ENCODE peak calls at places on chromosome 14, in six cellular contexts. One of them, this sample, is unnamed.
A peak's percentile ranks its signal among the peaks of the same experiment; 100 is the strongest.

GRCh38 chr14:91575469-91576208 is 65.5 kb upstream of the PPP4R3A start:
- DNase-seq in heart right ventricle: no peak
- DNase-seq in pancreas: no peak
- DNase-seq in ovary: no peak
- DNase-seq in small intestine: peak; percentile 71
- DNase-seq in suprapubic skin: no peak
- DNase-seq in this sample: no peak

GRCh38 chr14:53519137-53519536 is 366.0 kb upstream of the DDHD1 start:
- DNase-seq in heart right ventricle: no peak
- DNase-seq in pancreas: no peak
- DNase-seq in ovary: no peak
- DNase-seq in small intestine: no peak
- DNase-seq in suprapubic skin: no peak
- DNase-seq in this sample: no peak

GRCh38 chr14:23882884-23883283 is 70.7 kb upstream of the DHRS4 start:
- DNase-seq in heart right ventricle: no peak
- DNase-seq in pancreas: no peak
- DNase-seq in ovary: no peak
- DNase-seq in small intestine: no peak
- DNase-seq in suprapubic skin: no peak
- DNase-seq in this sample: no peak

GRCh38 chr14:89308232-89308959 is 108.6 kb downstream of the FOXN3 start:
- DNase-seq in heart right ventricle: no peak
- DNase-seq in pancreas: no peak
- DNase-seq in ovary: no peak
- DNase-seq in small intestine: no peak
- DNase-seq in suprapubic skin: no peak
- DNase-seq in this sample: no peak

GRCh38 chr14:70916300-70916699 is 9.0 kb downstream of the PCNX1 start:
- DNase-seq in heart right ventricle: no peak
- DNase-seq in pancreas: no peak
- DNase-seq in ovary: no peak
- DNase-seq in small intestine: no peak
- DNase-seq in suprapubic skin: no peak
- DNase-seq in this sample: no peak

GRCh38 chr14:68780358-68781160 is 12.3 kb downstream of the ZFP36L1 start:
- DNase-seq in heart right ventricle: peak; percentile 70
- DNase-seq in pancreas: peak; percentile 52
- DNase-seq in ovary: peak; percentile 79
- DNase-seq in small intestine: peak; percentile 82
- DNase-seq in suprapubic skin: peak; percentile 78
- DNase-seq in this sample: peak; percentile 85

GRCh38 chr14:49860988-49861387 is 8.4 kb upstream of the NEMF start:
- DNase-seq in heart right ventricle: no peak
- DNase-seq in pancreas: no peak
- DNase-seq in ovary: no peak
- DNase-seq in small intestine: no peak
- DNase-seq in suprapubic skin: no peak
- DNase-seq in this sample: no peak

GRCh38 chr14:48275301-48275700 is 599.9 kb upstream of the MDGA2 start:
- DNase-seq in heart right ventricle: no peak
- DNase-seq in pancreas: no peak
- DNase-seq in ovary: no peak
- DNase-seq in small intestine: no peak
- DNase-seq in suprapubic skin: no peak
- DNase-seq in this sample: no peak

GRCh38 chr14:59754256-59754655 is 116.3 kb downstream of the RTN1 start:
- DNase-seq in heart right ventricle: no peak
- DNase-seq in pancreas: no peak
- DNase-seq in ovary: no peak
- DNase-seq in small intestine: no peak
- DNase-seq in suprapubic skin: no peak
- DNase-seq in this sample: no peak

GRCh38 chr14:21059842-21060589 is 2.4 kb downstream of the RNASE8 start:
- DNase-seq in heart right ventricle: no peak
- DNase-seq in pancreas: no peak
- DNase-seq in ovary: no peak
- DNase-seq in small intestine: no peak
- DNase-seq in suprapubic skin: no peak
- DNase-seq in this sample: no peak

GRCh38 chr14:52874389-52874788 is 76.5 kb downstream of the FERMT2 start:
- DNase-seq in heart right ventricle: no peak
- DNase-seq in pancreas: no peak
- DNase-seq in ovary: no peak
- DNase-seq in small intestine: no peak
- DNase-seq in suprapubic skin: no peak
- DNase-seq in this sample: no peak

GRCh38 chr14:90839889-90840266 is 23.6 kb upstream of the TTC7B start:
- DNase-seq in heart right ventricle: no peak
- DNase-seq in pancreas: peak; percentile 5
- DNase-seq in ovary: no peak
- DNase-seq in small intestine: no peak
- DNase-seq in suprapubic skin: no peak
- DNase-seq in this sample: no peak

GRCh38 chr14:77272261-77272660 is 1.3 kb upstream of the NGB start:
- DNase-seq in heart right ventricle: no peak
- DNase-seq in pancreas: no peak
- DNase-seq in ovary: no peak
- DNase-seq in small intestine: no peak
- DNase-seq in suprapubic skin: no peak
- DNase-seq in this sample: no peak

GRCh38 chr14:90839024-90839888 is 23.0 kb upstream of the TTC7B start:
- DNase-seq in heart right ventricle: peak; percentile 62
- DNase-seq in pancreas: peak; percentile 8
- DNase-seq in ovary: no peak
- DNase-seq in small intestine: no peak
- DNase-seq in suprapubic skin: no peak
- DNase-seq in this sample: no peak

GRCh38 chr14:51845811-51846210 is 14.6 kb upstream of the GNG2 start:
- DNase-seq in heart right ventricle: no peak
- DNase-seq in pancreas: no peak
- DNase-seq in ovary: no peak
- DNase-seq in small intestine: no peak
- DNase-seq in suprapubic skin: no peak
- DNase-seq in this sample: no peak

GRCh38 chr14:99258884-99259283 is 13.1 kb downstream of the BCL11B start:
- DNase-seq in heart right ventricle: no peak
- DNase-seq in pancreas: no peak
- DNase-seq in ovary: no peak
- DNase-seq in small intestine: no peak
- DNase-seq in suprapubic skin: no peak
- DNase-seq in this sample: no peak

GRCh38 chr14:41285193-41285748 is 321.4 kb upstream of the LRFN5 start:
- DNase-seq in heart right ventricle: no peak
- DNase-seq in pancreas: peak; percentile 10
- DNase-seq in ovary: no peak
- DNase-seq in small intestine: peak; percentile 25
- DNase-seq in suprapubic skin: no peak
- DNase-seq in this sample: no peak

GRCh38 chr14:57362356-57362755 is 28.0 kb upstream of the NAA30 start:
- DNase-seq in heart right ventricle: no peak
- DNase-seq in pancreas: no peak
- DNase-seq in ovary: no peak
- DNase-seq in small intestine: no peak
- DNase-seq in suprapubic skin: no peak
- DNase-seq in this sample: no peak

GRCh38 chr14:92403981-92404380 is 81.0 kb downstream of the SLC24A4 start:
- DNase-seq in heart right ventricle: no peak
- DNase-seq in pancreas: no peak
- DNase-seq in ovary: no peak
- DNase-seq in small intestine: no peak
- DNase-seq in suprapubic skin: no peak
- DNase-seq in this sample: no peak

GRCh38 chr14:35385042-35385839 is 19.3 kb downstream of the NFKBIA start:
- DNase-seq in heart right ventricle: peak; percentile 84
- DNase-seq in pancreas: peak; percentile 62
- DNase-seq in ovary: peak; percentile 82
- DNase-seq in small intestine: peak; percentile 80
- DNase-seq in suprapubic skin: no peak
- DNase-seq in this sample: no peak

GRCh38 chr14:89720076-89720687 is 234.3 kb downstream of the EFCAB11 start:
- DNase-seq in heart right ventricle: no peak
- DNase-seq in pancreas: no peak
- DNase-seq in ovary: no peak
- DNase-seq in small intestine: no peak
- DNase-seq in suprapubic skin: no peak
- DNase-seq in this sample: no peak

DNA sequence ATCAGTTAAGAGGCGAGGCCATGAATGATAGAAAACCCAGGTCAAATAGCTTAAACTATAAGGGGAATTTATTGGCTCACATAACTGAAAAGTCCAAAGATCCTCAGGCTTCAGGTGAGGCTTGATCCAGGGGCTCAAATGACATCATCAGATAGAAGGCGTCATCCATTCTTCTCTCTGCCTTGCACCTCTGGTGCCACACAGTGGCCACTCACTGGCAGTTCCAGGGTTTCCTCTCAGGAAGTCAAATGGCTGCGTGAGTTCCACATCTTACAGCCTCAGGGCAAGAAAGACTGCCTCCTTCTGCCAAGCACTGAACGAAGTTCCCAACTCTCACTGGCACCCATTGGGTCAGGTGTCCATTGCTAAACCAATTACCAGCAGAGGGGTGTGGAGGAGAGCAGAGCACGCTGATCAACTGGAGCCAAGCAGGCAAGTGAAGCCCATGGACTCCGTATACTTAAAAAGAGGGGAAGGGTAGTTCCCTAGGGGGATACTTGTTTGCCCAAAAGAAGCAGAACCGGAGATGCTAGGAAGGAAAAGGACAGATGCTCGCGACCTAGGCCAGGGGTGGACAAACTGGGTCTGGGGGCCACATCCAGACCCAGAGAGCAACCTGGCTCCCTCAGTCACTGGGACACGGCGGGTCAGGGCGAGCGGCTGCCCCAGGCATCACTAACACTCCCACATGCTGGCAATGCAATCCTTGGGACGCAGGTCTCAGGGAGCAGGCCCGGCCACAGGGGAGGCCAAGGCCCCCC is 69.3 kb downstream of the SERPINA3 start:
- DNase-seq in heart right ventricle: no peak
- DNase-seq in pancreas: peak; percentile 64
- DNase-seq in ovary: no peak
- DNase-seq in small intestine: peak; percentile 24
- DNase-seq in suprapubic skin: peak; percentile 60
- DNase-seq in this sample: peak; percentile 92
- H3K4me3 ChIP-seq in heart right ventricle: no peak overlapping the region
- H3K4me3 ChIP-seq in pancreas: no peak overlapping the region
- H3K4me3 ChIP-seq in ovary: no peak overlapping the region
- H3K4me3 ChIP-seq in small intestine: no peak overlapping the region
- H3K4me3 ChIP-seq in suprapubic skin: no peak overlapping the region
- H3K4me3 ChIP-seq in this sample: no peak overlapping the region

DNA sequence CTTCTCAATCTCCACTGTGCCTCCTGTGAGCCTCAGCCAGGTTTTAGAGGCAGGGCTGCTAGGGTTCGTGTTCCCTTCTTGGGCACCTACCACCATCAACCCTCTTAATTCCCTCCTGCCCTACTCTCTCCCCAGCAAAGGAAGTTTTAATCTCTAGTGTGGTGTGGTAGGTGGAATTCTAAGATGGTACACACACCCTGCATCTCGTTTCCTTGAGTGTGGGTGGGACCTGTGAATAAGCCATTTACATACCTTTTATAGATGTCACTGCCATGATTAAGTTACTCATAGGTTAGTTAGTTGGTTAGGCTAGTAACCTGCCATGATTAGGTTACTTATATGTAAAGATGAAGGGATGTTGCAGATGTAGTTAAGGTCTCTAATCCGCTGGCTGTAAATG is 114.8 kb upstream of the VRK1 start:
- DNase-seq in heart right ventricle: no peak
- DNase-seq in pancreas: no peak
- DNase-seq in ovary: no peak
- DNase-seq in small intestine: no peak
- DNase-seq in suprapubic skin: no peak
- DNase-seq in this sample: no peak
- H3K27ac ChIP-seq in heart right ventricle: no peak overlapping the region
- H3K27ac ChIP-seq in pancreas: no peak overlapping the region
- H3K27ac ChIP-seq in ovary: no peak overlapping the region
- H3K27ac ChIP-seq in small intestine: no peak overlapping the region
- H3K27ac ChIP-seq in suprapubic skin: no peak overlapping the region
- H3K27ac ChIP-seq in this sample: no peak overlapping the region

DNA sequence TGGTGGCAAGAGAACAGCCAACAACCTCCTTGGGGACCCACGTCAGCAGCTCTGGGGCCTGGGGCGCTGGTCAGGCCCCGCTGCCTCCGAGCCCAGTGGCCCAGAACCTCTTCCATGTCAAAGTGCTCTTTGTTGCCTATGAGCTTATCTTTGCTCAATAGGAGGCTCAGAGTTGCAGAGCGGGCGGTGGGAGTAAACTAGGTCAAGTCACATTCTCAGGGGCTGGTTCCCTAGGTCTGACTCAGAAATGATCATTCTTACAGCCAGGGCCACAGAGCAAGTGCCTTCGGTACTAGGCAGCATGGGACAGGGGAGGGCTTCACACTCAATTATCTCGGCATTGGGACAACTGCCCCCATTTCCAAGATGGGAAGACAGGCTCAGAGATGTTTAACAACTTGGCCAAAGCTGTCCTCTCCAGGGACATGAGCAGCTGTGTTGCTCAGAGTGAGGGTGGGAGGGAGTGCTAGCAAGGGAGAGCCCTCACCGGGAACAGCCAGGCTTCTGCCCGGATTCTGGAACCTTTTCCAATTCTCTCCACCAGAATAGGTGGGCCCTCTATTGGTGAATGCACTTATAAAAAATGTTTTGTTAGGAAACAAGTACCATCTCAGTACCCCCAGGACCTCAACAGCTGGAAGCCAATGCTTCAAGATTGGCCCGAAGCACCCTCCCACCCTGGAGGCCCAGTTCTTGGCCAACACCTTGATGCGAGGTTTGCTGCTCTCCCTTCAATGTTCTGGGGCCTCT is 11.9 kb downstream of the SLC25A29 start:
- DNase-seq in heart right ventricle: peak; percentile 60
- DNase-seq in pancreas: no peak
- DNase-seq in ovary: peak; percentile 20
- DNase-seq in small intestine: no peak
- DNase-seq in suprapubic skin: peak; percentile 72
- DNase-seq in this sample: no peak
- H3K4me3 ChIP-seq in heart right ventricle: no peak overlapping the region
- H3K4me3 ChIP-seq in pancreas: no peak overlapping the region
- H3K4me3 ChIP-seq in ovary: no peak overlapping the region
- H3K4me3 ChIP-seq in small intestine: no peak overlapping the region
- H3K4me3 ChIP-seq in suprapubic skin: no peak overlapping the region
- H3K4me3 ChIP-seq in this sample: no peak overlapping the region

DNA sequence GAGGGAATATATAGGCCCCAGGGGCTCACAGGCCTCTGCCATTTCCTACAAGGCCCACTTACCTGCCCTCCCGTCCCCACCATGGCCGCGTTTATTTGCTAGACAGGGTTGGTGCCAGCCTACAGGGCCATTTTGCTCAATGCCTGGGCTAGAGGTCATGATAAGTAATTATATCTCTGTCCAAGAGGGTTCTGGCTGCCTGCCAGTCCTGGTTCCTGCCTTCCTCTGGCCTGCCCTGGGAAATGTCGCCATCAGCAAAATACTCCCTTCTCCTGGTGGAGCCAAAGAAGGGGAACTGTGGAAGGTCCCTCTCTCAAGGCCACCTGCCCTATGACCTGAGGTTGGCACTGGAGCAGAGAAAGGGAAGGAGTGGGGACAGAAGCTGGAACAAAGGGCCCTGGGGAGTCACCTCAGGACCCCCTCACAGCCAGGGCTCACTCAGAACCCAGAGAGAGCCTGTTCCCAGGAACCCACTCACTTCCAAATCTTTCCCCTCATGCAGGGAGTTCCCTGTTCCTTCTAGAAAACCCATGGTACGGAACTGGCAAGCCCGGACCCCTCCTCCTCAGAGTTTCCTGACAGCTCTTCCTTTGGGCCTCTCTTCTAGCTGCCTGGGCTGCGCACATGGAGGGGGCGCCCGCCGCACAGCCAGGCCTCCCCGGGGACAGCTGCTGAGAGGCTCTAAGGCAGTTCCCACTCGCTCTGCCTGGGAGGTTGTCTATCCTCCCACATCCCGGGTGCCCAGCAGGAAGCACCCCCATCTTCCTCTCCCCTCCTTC is 280.5 kb downstream of the DPF3 start:
- DNase-seq in heart right ventricle: peak; percentile 81
- DNase-seq in pancreas: peak; percentile 48
- DNase-seq in ovary: peak; percentile 54
- DNase-seq in small intestine: no peak
- DNase-seq in suprapubic skin: peak; percentile 77
- DNase-seq in this sample: peak; percentile 64
- H3K27ac ChIP-seq in heart right ventricle: peak overlapping the region; percentile 77
- H3K27ac ChIP-seq in pancreas: no peak overlapping the region
- H3K27ac ChIP-seq in ovary: no peak overlapping the region
- H3K27ac ChIP-seq in small intestine: no peak overlapping the region
- H3K27ac ChIP-seq in suprapubic skin: no peak overlapping the region
- H3K27ac ChIP-seq in this sample: no peak overlapping the region

This sample was measured in vagina.